ENCODE peak calls at places on chromosomes 7 and 10, in five cellular contexts. Y is SJSA1, H is body of pancreas, O is OCI-LY7, B is MM.1S. A is an unnamed sample. For H3K4me1 and H3K9me3, the result is how much of the 10 kb centered on the place peaks cover.

GRCh38 chr10:76297787-76298281 is 866.4 kb downstream of the LRMDA start:
- DNase-seq in Y (no peak), H (peak), O (no peak), B (no peak), A (no peak)

GRCh38 chr7:134630237-134630636 is 16.4 kb upstream of the BPGM start:
- DNase-seq in Y (no peak), H (no peak), O (no peak), B (no peak), A (no peak)

GRCh38 chr7:124536156-124536762 is 229.3 kb downstream of the GPR37 start:
- DNase-seq in Y (no peak), H (no peak), O (no peak), B (no peak), A (no peak)

GRCh38 chr7:45893996-45894664 is 5.8 kb downstream of the IGFBP1 start:
- DNase-seq in Y (no peak), H (no peak), O (no peak), B (no peak), A (no peak)

GRCh38 chr7:127809285-127809702 is 157.3 kb downstream of the SND1 start:
- DNase-seq in Y (no peak), H (no peak), O (no peak), B (no peak), A (no peak)

GRCh38 chr10:50513956-50514355 is 109.8 kb downstream of the SGMS1 start:
- DNase-seq in Y (no peak), H (no peak), O (no peak), B (no peak), A (no peak)

GRCh38 chr10:52951819-52952218 is 179.2 kb upstream of the MBL2 start:
- DNase-seq in Y (no peak), H (peak), O (peak), B (peak), A (no peak)

GRCh38 chr7:112163021-112163310 is 43.2 kb downstream of the DOCK4 start:
- DNase-seq in Y (no peak), H (no peak), O (no peak), B (no peak), A (no peak)

GRCh38 chr10:25178411-25178810 is 3.6 kb downstream of the GPR158 start:
- DNase-seq in Y (no peak), H (no peak), O (no peak), B (no peak), A (no peak)

GRCh38 chr10:18659784-18660561 is 742 bp downstream of the ARL5B start:
- DNase-seq in Y (no peak), H (peak), O (peak), B (peak), A (no peak)

GRCh38 chr7:108193593-108194498 is 63.7 kb upstream of the LAMB4 start:
- DNase-seq in Y (no peak), H (no peak), O (no peak), B (no peak), A (no peak)

GRCh38 chr7:4097001-4097609 is 585.0 kb upstream of the FOXK1 start:
- DNase-seq in Y (no peak), H (no peak), O (no peak), B (no peak), A (no peak)

GRCh38 chr7:92797693-92798092 is 38.7 kb downstream of the CDK6 start:
- DNase-seq in Y (no peak), H (no peak), O (no peak), B (no peak), A (no peak)

GRCh38 chr10:23826399-23826798 is 382.5 kb upstream of the KIAA1217 start:
- DNase-seq in Y (no peak), H (peak), O (no peak), B (no peak), A (no peak)

GRCh38 chr7:100406767-100407166 is 21.7 kb downstream of the ZCWPW1 start:
- DNase-seq in Y (peak), H (no peak), O (no peak), B (no peak), A (no peak)

GRCh38 chr10:103759100-103759781 is 96.1 kb downstream of the SH3PXD2A start:
- DNase-seq in Y (no peak), H (no peak), O (peak), B (peak), A (peak)

GRCh38 chr7:149296368-149296767 is 34.4 kb downstream of the ZNF783 start:
- DNase-seq in Y (no peak), H (no peak), O (no peak), B (no peak), A (no peak)

GRCh38 chr10:1542941-1543340 is 194.4 kb downstream of the ADARB2 start:
- DNase-seq in Y (no peak), H (no peak), O (no peak), B (no peak), A (no peak)

GRCh38 chr10:25682203-25682950 is 251.7 kb upstream of the MYO3A start:
- DNase-seq in Y (peak), H (no peak), O (no peak), B (no peak), A (no peak)

GRCh38 chr10:96238889-96239624 is 32.3 kb downstream of the BLNK start:
- DNase-seq in Y (no peak), H (no peak), O (no peak), B (no peak), A (no peak)

GRCh38 chr7:23261843-23262452 is 15.4 kb downstream of the GPNMB start:
- DNase-seq in Y (peak), H (peak), O (peak), B (peak), A (peak)

GRCh38 chr7:70788276-70788675 is 343.7 kb upstream of the GALNT17 start:
- DNase-seq in Y (no peak), H (no peak), O (no peak), B (no peak), A (peak)

GRCh38 chr10:131315343-131315742 is 3.8 kb upstream of the TCERG1L start:
- DNase-seq in Y (no peak), H (no peak), O (no peak), B (no peak), A (no peak)

GRCh38 chr7:2098496-2098895 is 134.2 kb downstream of the MAD1L1 start:
- DNase-seq in Y (no peak), H (no peak), O (no peak), B (no peak), A (no peak)

GRCh38 chr7:2100278-2101205 is 132.2 kb downstream of the MAD1L1 start:
- DNase-seq in Y (no peak), H (no peak), O (peak), B (no peak), A (no peak)

GRCh38 chr7:2097492-2097891 is 135.3 kb downstream of the MAD1L1 start:
- DNase-seq in Y (no peak), H (no peak), O (no peak), B (no peak), A (no peak)

GRCh38 chr7:2098056-2098455 is 134.7 kb downstream of the MAD1L1 start:
- DNase-seq in Y (no peak), H (no peak), O (no peak), B (no peak), A (no peak)

GRCh38 chr7:2099036-2099957 is 133.4 kb downstream of the MAD1L1 start:
- DNase-seq in Y (no peak), H (no peak), O (peak), B (no peak), A (no peak)
- H3K27ac ChIP-seq in Y (no peak), H (no peak), O (peak), B (no peak), A (no peak)

GRCh38 chr10:93695720-93696119 is 6.7 kb downstream of the FRA10AC1 start:
- DNase-seq in Y (no peak), H (no peak), O (no peak), B (no peak), A (no peak)
- H3K4me1 ChIP-seq in Y (under half), H (under half), O (under half), B (under half), A (under half)

DNA sequence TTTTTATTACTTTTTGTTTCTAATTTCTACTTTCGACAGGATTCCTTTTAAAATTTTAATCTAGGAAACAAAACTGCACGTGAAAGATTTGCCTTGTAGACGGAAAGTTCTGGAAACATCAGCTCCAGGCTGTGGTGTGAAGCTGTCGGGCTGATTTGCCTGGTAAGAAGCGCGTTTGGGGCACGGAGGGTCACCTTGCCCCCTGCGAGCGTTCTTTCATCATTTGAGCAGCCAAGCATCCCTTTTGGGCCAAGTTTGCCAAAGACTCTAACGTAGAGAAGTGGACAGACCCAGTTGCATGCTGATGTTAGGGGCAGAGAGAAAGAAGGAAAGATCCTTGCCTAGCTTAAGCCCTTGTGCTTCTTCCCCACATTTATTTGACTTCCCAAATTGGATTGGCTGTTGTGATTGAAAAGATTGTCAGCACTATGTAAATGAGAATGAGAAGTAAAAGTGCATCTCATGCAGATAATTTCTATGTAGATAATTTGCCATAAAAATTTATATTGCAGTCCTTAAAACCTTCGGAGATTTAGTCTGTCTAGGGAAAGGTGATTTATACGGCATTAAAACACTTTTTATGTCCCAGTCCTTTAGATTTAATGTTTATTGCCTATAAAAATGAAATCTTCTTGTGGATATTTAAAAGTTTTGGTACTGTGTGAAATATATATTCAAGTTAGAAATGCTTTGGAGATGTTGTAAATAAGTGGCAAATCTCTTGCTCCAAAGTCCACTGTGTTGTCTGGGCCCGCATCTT is 76.1 kb downstream of the CUX1 start:
- DNase-seq in Y (no peak), H (no peak), O (no peak), B (no peak), A (no peak)
- H3K9me3 ChIP-seq in Y (under half), H (under half), O (under half), B (under half), A (under half)

DNA sequence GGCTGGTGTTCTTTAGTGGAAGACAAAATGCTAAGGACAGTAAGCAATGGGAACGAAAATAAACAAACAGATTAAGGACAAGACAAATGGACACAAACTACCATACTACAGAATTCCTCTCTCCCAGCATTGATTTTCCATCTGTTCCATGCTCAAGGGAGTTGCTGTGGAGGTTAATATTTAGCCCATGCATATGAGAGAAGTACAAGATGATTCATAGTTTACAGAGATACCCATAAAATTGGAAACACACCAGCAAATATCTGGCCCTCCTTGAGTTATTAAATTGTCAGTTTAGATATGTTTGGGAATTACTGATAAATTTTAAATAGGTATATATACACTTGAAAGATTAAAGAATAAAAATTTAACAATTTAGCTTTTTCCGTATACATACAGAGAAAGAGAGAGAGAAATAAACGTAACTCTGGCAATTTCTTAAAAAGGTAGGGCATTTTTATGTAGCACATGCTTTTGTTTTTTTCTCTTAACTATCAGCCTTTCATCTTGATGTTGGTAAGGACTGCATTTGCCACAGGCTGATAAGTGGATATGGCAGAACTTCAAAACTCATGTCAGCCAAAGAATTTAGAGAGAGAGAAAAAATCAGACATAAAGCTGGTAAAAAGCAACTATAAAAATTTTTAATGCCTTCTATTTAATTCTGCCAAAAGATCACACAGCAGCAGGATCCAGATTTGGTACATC is 69.6 kb downstream of the GLI3 start:
- DNase-seq in Y (no peak), H (no peak), O (no peak), B (no peak), A (no peak)
- H3K27ac ChIP-seq in Y (no peak), H (no peak), O (no peak), B (no peak), A (no peak)

DNA sequence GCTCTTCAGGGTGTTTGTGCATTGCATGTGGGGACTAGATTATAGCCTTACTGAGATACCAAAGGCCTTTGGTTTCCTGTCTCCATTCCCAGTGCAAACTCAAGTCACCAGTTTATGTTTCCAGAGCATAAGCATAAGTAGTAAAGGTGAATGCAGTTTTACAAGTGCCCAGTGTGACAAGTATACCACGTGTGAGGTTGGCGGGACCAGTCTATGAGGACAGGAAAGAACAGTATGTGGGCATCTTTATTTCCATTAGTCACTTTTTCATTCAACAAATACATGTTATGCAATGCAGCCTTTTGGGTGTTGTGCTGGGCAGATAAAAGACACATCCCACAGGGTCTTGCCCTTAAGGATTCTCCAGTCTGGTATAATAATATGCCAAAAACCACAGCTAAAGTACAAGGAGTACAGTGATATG is 146.5 kb downstream of the ARID5B start:
- DNase-seq in Y (no peak), H (no peak), O (peak), B (peak), A (no peak)
- H3K4me1 ChIP-seq in Y (half or more), H (under half), O (half or more), B (half or more), A (half or more)

GRCh38 chr7:22137026-22137425 is 191.3 kb upstream of the CDCA7L start:
- DNase-seq in Y (no peak), H (no peak), O (no peak), B (no peak), A (no peak)

GRCh38 chr7:22137466-22137865 is 191.8 kb upstream of the CDCA7L start:
- DNase-seq in Y (no peak), H (no peak), O (no peak), B (no peak), A (no peak)

GRCh38 chr7:22138886-22139285 is 193.2 kb upstream of the CDCA7L start:
- DNase-seq in Y (no peak), H (no peak), O (no peak), B (no peak), A (no peak)

GRCh38 chr7:22140597-22140996 is 194.9 kb upstream of the CDCA7L start:
- DNase-seq in Y (no peak), H (no peak), O (no peak), B (no peak), A (no peak)

DNA sequence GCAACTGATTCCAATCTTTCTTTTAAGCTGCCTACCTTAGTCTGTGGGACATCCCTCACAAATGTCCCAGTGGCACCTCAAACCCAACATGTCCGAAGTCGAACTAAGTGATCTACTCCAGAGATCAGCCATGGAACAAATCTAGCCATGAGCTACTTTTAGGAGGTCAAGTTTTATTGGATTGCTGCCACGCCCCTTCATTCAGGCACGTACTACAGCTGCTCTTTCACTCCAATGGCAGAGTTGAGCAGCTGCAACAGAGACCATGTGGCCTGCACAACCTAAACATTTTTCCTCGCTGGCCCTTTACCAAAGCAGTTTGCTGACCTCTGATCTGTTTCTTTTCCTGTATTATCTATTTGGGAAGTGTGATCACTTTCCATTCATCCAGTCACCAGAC is 192.4 kb upstream of the CDCA7L start:
- DNase-seq in Y (no peak), H (no peak), O (no peak), B (no peak), A (no peak)
- H3K9me3 ChIP-seq in Y (under half), H (under half), O (under half), B (under half), A (under half)

DNA sequence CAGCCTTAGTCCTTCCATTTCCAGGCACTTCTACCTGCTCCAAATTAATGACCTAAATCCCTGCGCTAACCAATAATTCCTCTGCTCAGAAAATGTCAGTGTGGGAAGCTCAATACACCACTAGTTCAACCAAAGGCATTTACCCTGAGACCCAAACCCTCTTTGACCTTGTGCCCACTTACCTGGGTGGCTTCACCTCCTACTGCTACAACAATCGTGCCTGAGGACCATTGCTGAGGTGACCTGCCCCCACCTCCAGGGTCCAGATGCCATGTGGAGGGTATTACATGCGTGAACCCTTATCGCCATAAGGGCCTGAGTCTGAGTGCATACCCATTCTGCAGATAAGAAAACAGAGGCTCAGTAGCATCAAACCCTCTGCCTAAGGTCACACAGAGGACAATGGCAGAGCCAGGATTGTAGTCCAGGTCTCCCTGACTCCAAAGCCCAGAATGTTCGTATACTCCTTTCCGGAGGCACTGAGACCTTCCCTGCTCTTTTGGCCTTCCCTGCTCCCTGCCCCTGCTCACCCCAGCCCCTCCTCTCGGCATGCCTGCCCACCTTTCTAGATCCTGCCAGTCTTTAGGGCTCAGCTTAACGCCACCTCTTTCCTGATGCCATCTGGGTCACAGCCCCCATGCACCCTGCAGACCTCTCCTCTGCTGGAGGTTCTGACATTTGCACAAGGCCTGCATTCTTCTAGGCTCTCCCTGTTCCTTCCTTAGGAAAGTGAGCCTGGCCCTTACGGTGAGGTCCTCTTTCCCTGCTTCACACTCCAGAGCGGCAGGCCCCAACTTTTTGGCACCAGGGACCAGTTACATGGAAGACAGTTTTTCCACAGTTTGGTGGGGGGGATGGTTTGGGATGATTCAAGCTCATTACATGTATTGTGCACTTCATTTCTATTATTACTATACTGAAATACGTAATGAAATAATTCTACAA is 94.9 kb downstream of the CHST15 start:
- DNase-seq in Y (peak), H (no peak), O (no peak), B (no peak), A (no peak)
- H3K27ac ChIP-seq in Y (no peak), H (no peak), O (no peak), B (peak), A (no peak)

A was measured in CD4-positive, alpha-beta memory T cell.